ENCODE peak calls at places on chromosomes 11 and 22, in four cellular contexts. One of them, this sample, is unnamed. For H3K27me3, the result is how much of the 10 kb centered on the place peaks cover.

GRCh38 chr11:36478700-36479329 is 31.3 kb downstream of the TRAF6 start:
- DNase-seq in colonic mucosa: no peak
- DNase-seq in dorsolateral prefrontal cortex: no peak
- DNase-seq in fibroblast of lung: peak
- DNase-seq in this sample: no peak

GRCh38 chr22:19150482-19151328 is 613 bp upstream of the GSC2 start:
- DNase-seq in colonic mucosa: no peak
- DNase-seq in dorsolateral prefrontal cortex: no peak
- DNase-seq in fibroblast of lung: no peak
- DNase-seq in this sample: no peak

GRCh38 chr22:17867160-17867785 is 93.0 kb upstream of the BID start:
- DNase-seq in colonic mucosa: peak
- DNase-seq in dorsolateral prefrontal cortex: no peak
- DNase-seq in fibroblast of lung: no peak
- DNase-seq in this sample: peak

GRCh38 chr11:14522245-14522644 is 2.1 kb upstream of the PSMA1 start:
- DNase-seq in colonic mucosa: no peak
- DNase-seq in dorsolateral prefrontal cortex: no peak
- DNase-seq in fibroblast of lung: no peak
- DNase-seq in this sample: no peak

GRCh38 chr11:114015117-114015516 is 40.2 kb downstream of the HTR3A start:
- DNase-seq in colonic mucosa: no peak
- DNase-seq in dorsolateral prefrontal cortex: no peak
- DNase-seq in fibroblast of lung: no peak
- DNase-seq in this sample: no peak

GRCh38 chr11:69642549-69642912 is 1.6 kb downstream of the CCND1 start:
- DNase-seq in colonic mucosa: peak
- DNase-seq in dorsolateral prefrontal cortex: no peak
- DNase-seq in fibroblast of lung: no peak
- DNase-seq in this sample: no peak

GRCh38 chr22:36027960-36028645 is 521 bp downstream of the RBFOX2 start:
- DNase-seq in colonic mucosa: peak
- DNase-seq in dorsolateral prefrontal cortex: no peak
- DNase-seq in fibroblast of lung: no peak
- DNase-seq in this sample: no peak

GRCh38 chr11:110081462-110082233 is 11.5 kb upstream of the ZC3H12C start:
- DNase-seq in colonic mucosa: no peak
- DNase-seq in dorsolateral prefrontal cortex: no peak
- DNase-seq in fibroblast of lung: no peak
- DNase-seq in this sample: no peak

GRCh38 chr11:66904055-66904454 is 47.2 kb downstream of the LRFN4 start:
- DNase-seq in colonic mucosa: peak
- DNase-seq in dorsolateral prefrontal cortex: no peak
- DNase-seq in fibroblast of lung: peak
- DNase-seq in this sample: no peak

GRCh38 chr11:78156081-78156844 is 16.8 kb upstream of the ALG8 start:
- DNase-seq in colonic mucosa: no peak
- DNase-seq in dorsolateral prefrontal cortex: no peak
- DNase-seq in fibroblast of lung: peak
- DNase-seq in this sample: no peak

GRCh38 chr11:77634724-77635123 is 2.9 kb downstream of the CLNS1A start:
- DNase-seq in colonic mucosa: no peak
- DNase-seq in dorsolateral prefrontal cortex: no peak
- DNase-seq in fibroblast of lung: no peak
- DNase-seq in this sample: no peak

DNA sequence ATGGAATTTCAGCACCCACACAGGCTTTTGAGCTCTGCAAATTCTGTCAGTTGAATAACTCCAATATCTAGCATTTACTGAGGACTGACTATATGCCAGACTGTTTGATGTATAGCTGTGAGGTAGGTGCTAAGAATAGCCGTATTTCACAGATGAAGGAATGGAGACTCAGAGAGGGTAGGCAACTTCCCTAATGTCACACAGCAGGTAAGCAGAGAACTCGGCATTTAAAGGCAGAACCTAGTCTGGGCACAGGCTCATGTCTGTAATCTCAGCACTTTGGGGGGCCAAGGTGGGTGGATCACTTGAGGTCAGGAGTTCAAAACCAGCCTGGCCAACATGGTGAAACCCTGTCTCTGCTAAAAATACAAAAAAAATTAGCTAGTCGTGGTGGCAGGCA is 184.1 kb downstream of the BCR start:
- DNase-seq in colonic mucosa: no peak
- DNase-seq in dorsolateral prefrontal cortex: no peak
- DNase-seq in fibroblast of lung: no peak
- DNase-seq in this sample: no peak
- H3K27me3 ChIP-seq in colonic mucosa: under half
- H3K27me3 ChIP-seq in dorsolateral prefrontal cortex: under half
- H3K27me3 ChIP-seq in fibroblast of lung: under half
- H3K27me3 ChIP-seq in this sample: under half

DNA sequence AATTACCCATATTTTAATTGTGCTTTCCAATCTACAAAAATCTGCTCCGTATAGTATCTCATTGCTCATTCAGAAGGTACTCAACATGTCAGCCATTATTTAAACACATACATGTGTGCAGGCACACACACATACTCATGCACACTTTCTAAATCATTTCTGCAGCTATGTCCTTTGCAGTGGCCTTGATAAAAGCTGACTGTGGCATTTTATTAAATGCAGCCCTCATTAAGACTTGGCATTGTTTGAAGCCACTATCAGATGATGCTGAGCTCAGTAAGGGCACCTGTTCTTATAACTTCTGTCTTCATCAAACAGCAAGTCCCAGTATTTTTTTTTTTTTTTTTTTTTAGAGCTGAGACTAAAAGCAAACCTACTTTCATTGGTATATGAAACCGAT is 1071.9 kb upstream of the CCDC90B start:
- DNase-seq in colonic mucosa: no peak
- DNase-seq in dorsolateral prefrontal cortex: no peak
- DNase-seq in fibroblast of lung: no peak
- DNase-seq in this sample: no peak
- H3K27me3 ChIP-seq in colonic mucosa: under half
- H3K27me3 ChIP-seq in dorsolateral prefrontal cortex: under half
- H3K27me3 ChIP-seq in fibroblast of lung: under half
- H3K27me3 ChIP-seq in this sample: under half

DNA sequence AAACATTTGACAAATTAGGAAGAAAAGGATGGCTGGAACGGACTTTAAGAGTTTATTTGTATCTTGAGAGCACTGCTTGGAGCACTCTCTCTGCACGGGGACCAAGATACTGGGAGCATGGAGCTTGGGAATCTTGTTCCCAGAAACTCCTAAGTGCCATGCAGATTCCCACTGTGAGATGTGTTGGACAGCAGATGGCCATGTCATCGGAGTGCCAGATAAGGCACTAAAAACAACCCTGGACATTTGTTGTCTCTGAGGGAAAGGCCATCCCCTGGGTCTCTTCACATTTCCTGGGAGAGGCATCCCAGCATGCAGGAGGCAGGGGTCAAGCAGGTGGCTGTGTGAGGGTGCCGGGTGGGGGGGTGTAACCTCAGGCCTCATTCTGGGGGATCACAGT is 2.9 kb downstream of the KIRREL3 start:
- DNase-seq in colonic mucosa: no peak
- DNase-seq in dorsolateral prefrontal cortex: no peak
- DNase-seq in fibroblast of lung: no peak
- DNase-seq in this sample: no peak
- H3K27me3 ChIP-seq in colonic mucosa: under half
- H3K27me3 ChIP-seq in dorsolateral prefrontal cortex: under half
- H3K27me3 ChIP-seq in fibroblast of lung: under half
- H3K27me3 ChIP-seq in this sample: under half

GRCh38 chr11:35424157-35424945 is 5.0 kb upstream of the SLC1A2 start:
- DNase-seq in colonic mucosa: no peak
- DNase-seq in dorsolateral prefrontal cortex: no peak
- DNase-seq in fibroblast of lung: peak
- DNase-seq in this sample: no peak

GRCh38 chr11:35419713-35420333 is 465 bp upstream of the SLC1A2 start:
- DNase-seq in colonic mucosa: no peak
- DNase-seq in dorsolateral prefrontal cortex: peak
- DNase-seq in fibroblast of lung: no peak
- DNase-seq in this sample: peak

GRCh38 chr11:35418847-35419712 is at the start of gene SLC1A2:
- DNase-seq in colonic mucosa: no peak
- DNase-seq in dorsolateral prefrontal cortex: peak
- DNase-seq in fibroblast of lung: peak
- DNase-seq in this sample: peak

GRCh38 chr11:35418282-35418846 is 994 bp downstream of the SLC1A2 start:
- DNase-seq in colonic mucosa: no peak
- DNase-seq in dorsolateral prefrontal cortex: peak
- DNase-seq in fibroblast of lung: peak
- DNase-seq in this sample: no peak

GRCh38 chr11:35420371-35420770 is 1.0 kb upstream of the SLC1A2 start:
- DNase-seq in colonic mucosa: no peak
- DNase-seq in dorsolateral prefrontal cortex: peak
- DNase-seq in fibroblast of lung: peak
- DNase-seq in this sample: no peak
- H3K27me3 ChIP-seq in colonic mucosa: under half
- H3K27me3 ChIP-seq in dorsolateral prefrontal cortex: under half
- H3K27me3 ChIP-seq in fibroblast of lung: under half
- H3K27me3 ChIP-seq in this sample: under half

DNA sequence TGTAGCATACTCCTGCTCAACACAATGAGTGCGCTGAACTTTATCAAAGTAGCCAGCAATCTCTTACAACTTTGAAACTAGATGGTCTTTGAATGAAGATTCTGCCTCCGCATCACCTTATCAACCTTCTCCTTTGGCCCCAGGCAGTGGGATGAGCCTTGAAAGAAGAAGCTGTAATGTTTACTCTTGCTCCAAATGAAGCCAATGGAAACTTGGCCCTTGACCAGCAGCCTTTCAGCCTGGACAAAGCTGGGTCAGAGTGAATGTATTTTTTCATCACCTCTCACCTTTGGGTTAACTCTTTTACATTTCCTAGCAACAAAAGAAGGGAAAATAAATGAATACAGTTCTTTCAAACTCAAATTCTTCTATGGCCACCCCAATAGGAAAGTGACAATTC is 359.1 kb downstream of the KCNA4 start:
- DNase-seq in colonic mucosa: no peak
- DNase-seq in dorsolateral prefrontal cortex: no peak
- DNase-seq in fibroblast of lung: no peak
- DNase-seq in this sample: no peak
- H3K27me3 ChIP-seq in colonic mucosa: under half
- H3K27me3 ChIP-seq in dorsolateral prefrontal cortex: under half
- H3K27me3 ChIP-seq in fibroblast of lung: under half
- H3K27me3 ChIP-seq in this sample: under half

DNA sequence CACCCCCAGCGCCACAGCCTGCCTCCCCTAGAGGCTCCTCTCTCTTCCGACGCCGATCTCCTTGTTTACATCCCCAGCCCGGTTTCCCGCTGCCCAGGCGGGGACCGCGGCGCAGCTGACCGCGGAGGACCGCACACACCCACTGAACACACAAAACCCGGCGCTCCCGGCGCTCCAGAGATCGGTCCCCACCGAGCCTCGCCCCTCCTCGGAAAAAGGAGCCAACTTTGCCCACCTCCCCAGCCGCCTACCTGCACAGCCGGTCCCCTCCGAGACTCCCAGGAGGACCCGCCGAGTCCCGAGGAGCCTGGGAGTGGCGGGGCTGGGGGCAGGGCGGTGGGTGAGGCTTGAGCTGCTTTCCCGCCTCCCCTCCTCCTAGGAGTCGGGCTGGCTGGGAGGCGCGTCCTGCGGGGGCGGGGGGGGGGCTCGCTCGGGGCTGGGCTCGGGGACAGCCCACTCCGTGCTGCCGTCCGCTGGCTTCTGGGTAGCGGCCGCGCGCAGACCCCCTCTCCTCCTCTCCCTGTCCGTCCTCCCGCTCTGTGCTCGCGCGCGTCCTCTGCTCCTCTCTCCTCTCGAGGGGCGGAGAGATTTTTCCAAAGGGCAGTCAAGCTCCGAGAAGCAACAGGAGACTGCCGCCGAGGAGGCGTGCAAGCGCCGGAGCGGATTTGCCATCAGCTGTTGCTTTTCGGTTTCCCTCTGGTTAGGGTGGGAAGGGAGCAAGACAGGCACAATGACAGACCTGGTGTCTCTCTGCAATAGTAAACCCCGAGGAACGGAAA is at the start of gene FXYD6:
- DNase-seq in colonic mucosa: peak
- DNase-seq in dorsolateral prefrontal cortex: peak
- DNase-seq in fibroblast of lung: peak
- DNase-seq in this sample: no peak
- H3K27me3 ChIP-seq in colonic mucosa: under half
- H3K27me3 ChIP-seq in dorsolateral prefrontal cortex: under half
- H3K27me3 ChIP-seq in fibroblast of lung: under half
- H3K27me3 ChIP-seq in this sample: under half